ENCODE peak calls at places on chromosomes 2 and 18, in eight cellular contexts. One of them, this sample, is unnamed.

GRCh38 chr2:108925735-108926134 is 63.3 kb downstream of the EDAR start:
- DNase-seq in adrenal gland: no peak
- DNase-seq in aorta: peak
- DNase-seq in right cardiac atrium: no peak
- DNase-seq in CD4-positive, alpha-beta T cell: no peak
- DNase-seq in neural progenitor cell: no peak
- DNase-seq in left ventricle myocardium inferior: no peak
- DNase-seq in Peyer's patch: no peak
- DNase-seq in this sample: no peak

GRCh38 chr2:209476367-209477191 is 52.7 kb downstream of the MAP2 start:
- DNase-seq in Peyer's patch: no peak
- DNase-seq in right cardiac atrium: peak
- DNase-seq in neural progenitor cell: no peak
- DNase-seq in aorta: no peak
- DNase-seq in adrenal gland: peak
- DNase-seq in left ventricle myocardium inferior: no peak
- DNase-seq in CD4-positive, alpha-beta T cell: no peak
- DNase-seq in this sample: peak

GRCh38 chr2:72985891-72986683 is 68.8 kb downstream of the EMX1 start:
- DNase-seq in aorta: peak
- DNase-seq in Peyer's patch: no peak
- DNase-seq in neural progenitor cell: no peak
- DNase-seq in right cardiac atrium: no peak
- DNase-seq in adrenal gland: peak
- DNase-seq in CD4-positive, alpha-beta T cell: no peak
- DNase-seq in left ventricle myocardium inferior: no peak
- DNase-seq in this sample: peak

GRCh38 chr2:187435756-187436155 is 12.3 kb downstream of the CALCRL start:
- DNase-seq in left ventricle myocardium inferior: no peak
- DNase-seq in Peyer's patch: no peak
- DNase-seq in neural progenitor cell: no peak
- DNase-seq in adrenal gland: no peak
- DNase-seq in aorta: no peak
- DNase-seq in CD4-positive, alpha-beta T cell: no peak
- DNase-seq in right cardiac atrium: no peak
- DNase-seq in this sample: no peak

GRCh38 chr2:42937171-42937875 is 144.9 kb upstream of the HAAO start:
- DNase-seq in aorta: peak
- DNase-seq in neural progenitor cell: no peak
- DNase-seq in left ventricle myocardium inferior: no peak
- DNase-seq in Peyer's patch: no peak
- DNase-seq in adrenal gland: peak
- DNase-seq in right cardiac atrium: no peak
- DNase-seq in CD4-positive, alpha-beta T cell: no peak
- DNase-seq in this sample: no peak

GRCh38 chr2:65464604-65465003 is 32.2 kb upstream of the SPRED2 start:
- DNase-seq in left ventricle myocardium inferior: peak
- DNase-seq in neural progenitor cell: no peak
- DNase-seq in aorta: no peak
- DNase-seq in adrenal gland: no peak
- DNase-seq in Peyer's patch: no peak
- DNase-seq in right cardiac atrium: no peak
- DNase-seq in CD4-positive, alpha-beta T cell: no peak
- DNase-seq in this sample: no peak

GRCh38 chr2:179554639-179555038 is 290.0 kb upstream of the SESTD1 start:
- DNase-seq in CD4-positive, alpha-beta T cell: no peak
- DNase-seq in right cardiac atrium: no peak
- DNase-seq in left ventricle myocardium inferior: no peak
- DNase-seq in aorta: no peak
- DNase-seq in Peyer's patch: no peak
- DNase-seq in adrenal gland: no peak
- DNase-seq in neural progenitor cell: no peak
- DNase-seq in this sample: no peak

GRCh38 chr2:177398290-177398683 is 5.7 kb downstream of the AGPS start:
- DNase-seq in adrenal gland: no peak
- DNase-seq in aorta: no peak
- DNase-seq in Peyer's patch: no peak
- DNase-seq in CD4-positive, alpha-beta T cell: no peak
- DNase-seq in left ventricle myocardium inferior: no peak
- DNase-seq in right cardiac atrium: no peak
- DNase-seq in neural progenitor cell: no peak
- DNase-seq in this sample: peak

GRCh38 chr18:63207825-63208224 is 111.7 kb downstream of the BCL2 start:
- DNase-seq in adrenal gland: no peak
- DNase-seq in aorta: no peak
- DNase-seq in Peyer's patch: no peak
- DNase-seq in right cardiac atrium: no peak
- DNase-seq in left ventricle myocardium inferior: no peak
- DNase-seq in CD4-positive, alpha-beta T cell: no peak
- DNase-seq in neural progenitor cell: no peak
- DNase-seq in this sample: no peak

GRCh38 chr18:72566327-72566726 is 22.2 kb upstream of the CBLN2 start:
- DNase-seq in Peyer's patch: no peak
- DNase-seq in right cardiac atrium: no peak
- DNase-seq in left ventricle myocardium inferior: no peak
- DNase-seq in CD4-positive, alpha-beta T cell: no peak
- DNase-seq in neural progenitor cell: no peak
- DNase-seq in aorta: no peak
- DNase-seq in adrenal gland: no peak
- DNase-seq in this sample: no peak

GRCh38 chr2:217919781-217920351 is 82.9 kb downstream of the TNS1 start:
- DNase-seq in CD4-positive, alpha-beta T cell: no peak
- DNase-seq in right cardiac atrium: peak
- DNase-seq in aorta: peak
- DNase-seq in adrenal gland: peak
- DNase-seq in left ventricle myocardium inferior: peak
- DNase-seq in Peyer's patch: no peak
- DNase-seq in neural progenitor cell: no peak
- DNase-seq in this sample: no peak

GRCh38 chr2:99421469-99421868 is 68.3 kb downstream of the REV1 start:
- DNase-seq in neural progenitor cell: no peak
- DNase-seq in adrenal gland: no peak
- DNase-seq in Peyer's patch: no peak
- DNase-seq in left ventricle myocardium inferior: no peak
- DNase-seq in CD4-positive, alpha-beta T cell: no peak
- DNase-seq in aorta: no peak
- DNase-seq in right cardiac atrium: no peak
- DNase-seq in this sample: peak

GRCh38 chr2:164722604-164723338 is 101.5 kb upstream of the GRB14 start:
- DNase-seq in aorta: no peak
- DNase-seq in neural progenitor cell: no peak
- DNase-seq in left ventricle myocardium inferior: no peak
- DNase-seq in adrenal gland: no peak
- DNase-seq in CD4-positive, alpha-beta T cell: no peak
- DNase-seq in Peyer's patch: no peak
- DNase-seq in right cardiac atrium: no peak
- DNase-seq in this sample: no peak

GRCh38 chr2:64899081-64899865 is 89.9 kb upstream of the SLC1A4 start:
- DNase-seq in right cardiac atrium: no peak
- DNase-seq in aorta: no peak
- DNase-seq in Peyer's patch: no peak
- DNase-seq in adrenal gland: no peak
- DNase-seq in left ventricle myocardium inferior: no peak
- DNase-seq in CD4-positive, alpha-beta T cell: no peak
- DNase-seq in neural progenitor cell: no peak
- DNase-seq in this sample: no peak

GRCh38 chr2:233108611-233109490 is 48.7 kb downstream of the INPP5D start:
- DNase-seq in Peyer's patch: peak
- DNase-seq in right cardiac atrium: no peak
- DNase-seq in neural progenitor cell: no peak
- DNase-seq in left ventricle myocardium inferior: no peak
- DNase-seq in aorta: peak
- DNase-seq in CD4-positive, alpha-beta T cell: no peak
- DNase-seq in adrenal gland: no peak
- DNase-seq in this sample: no peak

DNA sequence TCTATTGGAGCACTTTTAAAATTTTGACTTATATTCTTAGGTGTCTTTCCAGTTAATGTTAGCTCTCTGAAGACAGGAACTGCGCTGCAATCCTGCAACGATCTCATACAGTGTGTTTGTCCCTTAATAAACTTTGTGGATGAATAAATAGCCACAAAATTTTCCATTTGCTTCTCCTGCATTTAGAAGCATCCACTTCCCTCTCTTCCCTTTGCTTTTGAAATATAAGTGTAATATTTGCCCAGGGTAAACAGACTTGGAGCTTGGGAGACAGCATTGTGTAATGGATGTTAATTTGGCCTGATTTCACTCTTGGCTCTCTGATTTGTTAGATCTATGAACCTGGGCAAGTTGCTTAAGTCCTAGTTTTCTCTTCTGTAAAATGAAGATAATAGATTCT is 58.2 kb upstream of the CD28 start:
- DNase-seq in left ventricle myocardium inferior: no peak
- DNase-seq in aorta: no peak
- DNase-seq in CD4-positive, alpha-beta T cell: no peak
- DNase-seq in right cardiac atrium: no peak
- DNase-seq in Peyer's patch: no peak
- DNase-seq in neural progenitor cell: no peak
- DNase-seq in adrenal gland: no peak
- DNase-seq in this sample: peak
- H3K27ac ChIP-seq in left ventricle myocardium inferior: peak
- H3K27ac ChIP-seq in aorta: no peak
- H3K27ac ChIP-seq in CD4-positive, alpha-beta T cell: no peak
- H3K27ac ChIP-seq in right cardiac atrium: no peak
- H3K27ac ChIP-seq in Peyer's patch: no peak
- H3K27ac ChIP-seq in neural progenitor cell: no peak
- H3K27ac ChIP-seq in adrenal gland: no peak
- H3K27ac ChIP-seq in this sample: no peak

GRCh38 chr18:22314406-22314805 is 103.3 kb downstream of the CTAGE1 start:
- DNase-seq in Peyer's patch: no peak
- DNase-seq in neural progenitor cell: no peak
- DNase-seq in adrenal gland: no peak
- DNase-seq in left ventricle myocardium inferior: no peak
- DNase-seq in aorta: peak
- DNase-seq in CD4-positive, alpha-beta T cell: no peak
- DNase-seq in right cardiac atrium: peak
- DNase-seq in this sample: peak

GRCh38 chr18:22307528-22307927 is 110.2 kb downstream of the CTAGE1 start:
- DNase-seq in adrenal gland: no peak
- DNase-seq in neural progenitor cell: no peak
- DNase-seq in CD4-positive, alpha-beta T cell: no peak
- DNase-seq in aorta: no peak
- DNase-seq in right cardiac atrium: no peak
- DNase-seq in Peyer's patch: no peak
- DNase-seq in left ventricle myocardium inferior: no peak
- DNase-seq in this sample: no peak

GRCh38 chr18:22311301-22311700 is 106.4 kb downstream of the CTAGE1 start:
- DNase-seq in left ventricle myocardium inferior: no peak
- DNase-seq in adrenal gland: no peak
- DNase-seq in aorta: no peak
- DNase-seq in CD4-positive, alpha-beta T cell: no peak
- DNase-seq in Peyer's patch: no peak
- DNase-seq in neural progenitor cell: no peak
- DNase-seq in right cardiac atrium: no peak
- DNase-seq in this sample: no peak

GRCh38 chr18:22314001-22314400 is 103.7 kb downstream of the CTAGE1 start:
- DNase-seq in Peyer's patch: no peak
- DNase-seq in adrenal gland: no peak
- DNase-seq in aorta: no peak
- DNase-seq in right cardiac atrium: no peak
- DNase-seq in neural progenitor cell: no peak
- DNase-seq in left ventricle myocardium inferior: no peak
- DNase-seq in CD4-positive, alpha-beta T cell: no peak
- DNase-seq in this sample: peak

DNA sequence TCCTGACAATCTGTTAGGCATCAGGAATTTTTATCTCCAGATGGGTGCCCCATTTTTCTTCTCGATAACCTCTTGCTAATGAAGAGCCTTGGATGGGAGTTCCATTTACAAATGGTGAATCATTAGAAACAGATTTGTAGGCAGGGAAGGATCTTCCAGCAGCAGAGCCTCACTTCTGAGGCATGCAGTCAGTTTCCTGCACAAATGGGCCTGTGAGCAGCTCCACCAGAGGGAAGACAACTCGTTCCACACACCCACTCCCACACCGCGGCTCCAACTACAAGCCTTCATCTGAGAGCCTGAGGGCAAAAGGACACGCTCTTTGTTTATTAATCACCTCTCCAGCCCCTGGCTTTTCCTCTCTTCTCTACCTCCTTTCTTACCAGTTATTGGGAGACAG is 108.5 kb downstream of the CTAGE1 start:
- DNase-seq in left ventricle myocardium inferior: no peak
- DNase-seq in aorta: no peak
- DNase-seq in CD4-positive, alpha-beta T cell: no peak
- DNase-seq in Peyer's patch: no peak
- DNase-seq in neural progenitor cell: no peak
- DNase-seq in right cardiac atrium: no peak
- DNase-seq in adrenal gland: no peak
- DNase-seq in this sample: peak
- H3K27ac ChIP-seq in left ventricle myocardium inferior: no peak
- H3K27ac ChIP-seq in aorta: no peak
- H3K27ac ChIP-seq in CD4-positive, alpha-beta T cell: no peak
- H3K27ac ChIP-seq in Peyer's patch: no peak
- H3K27ac ChIP-seq in neural progenitor cell: no peak
- H3K27ac ChIP-seq in right cardiac atrium: no peak
- H3K27ac ChIP-seq in adrenal gland: no peak
- H3K27ac ChIP-seq in this sample: no peak

GRCh38 chr18:32346667-32347066 is 124.0 kb downstream of the GAREM1 start:
- DNase-seq in left ventricle myocardium inferior: no peak
- DNase-seq in adrenal gland: no peak
- DNase-seq in right cardiac atrium: no peak
- DNase-seq in Peyer's patch: no peak
- DNase-seq in CD4-positive, alpha-beta T cell: no peak
- DNase-seq in aorta: no peak
- DNase-seq in neural progenitor cell: peak
- DNase-seq in this sample: peak
- H3K27ac ChIP-seq in left ventricle myocardium inferior: peak
- H3K27ac ChIP-seq in adrenal gland: no peak
- H3K27ac ChIP-seq in right cardiac atrium: peak
- H3K27ac ChIP-seq in Peyer's patch: no peak
- H3K27ac ChIP-seq in CD4-positive, alpha-beta T cell: no peak
- H3K27ac ChIP-seq in aorta: peak
- H3K27ac ChIP-seq in neural progenitor cell: peak
- H3K27ac ChIP-seq in this sample: peak

GRCh38 chr2:95332036-95332435 is 34.9 kb downstream of the KCNIP3 start:
- DNase-seq in adrenal gland: no peak
- DNase-seq in CD4-positive, alpha-beta T cell: no peak
- DNase-seq in Peyer's patch: no peak
- DNase-seq in right cardiac atrium: no peak
- DNase-seq in left ventricle myocardium inferior: peak
- DNase-seq in neural progenitor cell: no peak
- DNase-seq in aorta: peak
- DNase-seq in this sample: no peak

GRCh38 chr2:95331606-95332005 is 34.5 kb downstream of the KCNIP3 start:
- DNase-seq in CD4-positive, alpha-beta T cell: no peak
- DNase-seq in right cardiac atrium: no peak
- DNase-seq in neural progenitor cell: no peak
- DNase-seq in left ventricle myocardium inferior: peak
- DNase-seq in adrenal gland: no peak
- DNase-seq in aorta: peak
- DNase-seq in Peyer's patch: no peak
- DNase-seq in this sample: no peak

GRCh38 chr2:95329891-95330822 is 33.0 kb downstream of the KCNIP3 start:
- DNase-seq in Peyer's patch: no peak
- DNase-seq in aorta: no peak
- DNase-seq in right cardiac atrium: no peak
- DNase-seq in CD4-positive, alpha-beta T cell: no peak
- DNase-seq in left ventricle myocardium inferior: no peak
- DNase-seq in neural progenitor cell: no peak
- DNase-seq in adrenal gland: no peak
- DNase-seq in this sample: no peak

GRCh38 chr2:95329401-95329800 is 32.3 kb downstream of the KCNIP3 start:
- DNase-seq in right cardiac atrium: no peak
- DNase-seq in adrenal gland: no peak
- DNase-seq in CD4-positive, alpha-beta T cell: no peak
- DNase-seq in neural progenitor cell: no peak
- DNase-seq in Peyer's patch: no peak
- DNase-seq in left ventricle myocardium inferior: no peak
- DNase-seq in aorta: no peak
- DNase-seq in this sample: no peak

GRCh38 chr2:95330939-95331338 is 33.8 kb downstream of the KCNIP3 start:
- DNase-seq in right cardiac atrium: no peak
- DNase-seq in CD4-positive, alpha-beta T cell: no peak
- DNase-seq in left ventricle myocardium inferior: no peak
- DNase-seq in adrenal gland: no peak
- DNase-seq in aorta: no peak
- DNase-seq in neural progenitor cell: no peak
- DNase-seq in Peyer's patch: no peak
- DNase-seq in this sample: no peak
- H3K27ac ChIP-seq in right cardiac atrium: no peak
- H3K27ac ChIP-seq in CD4-positive, alpha-beta T cell: no peak
- H3K27ac ChIP-seq in left ventricle myocardium inferior: no peak
- H3K27ac ChIP-seq in adrenal gland: no peak
- H3K27ac ChIP-seq in aorta: no peak
- H3K27ac ChIP-seq in neural progenitor cell: no peak
- H3K27ac ChIP-seq in Peyer's patch: no peak
- H3K27ac ChIP-seq in this sample: no peak